ENCODE peak calls at places on chromosome 9, in eight cellular contexts. One of them, this sample, is unnamed.

GRCh38 chr9:136254381-136255165 is 9.0 kb upstream of the QSOX2 start:
- DNase-seq in naive thymus-derived CD8-positive, alpha-beta T cell: no peak
- DNase-seq in immature natural killer cell: no peak
- DNase-seq in stimulated activated CD4-positive, alpha-beta T cell treated with anti-CD3 and anti-CD28 coated beads, Interleukin-4, amount 100 ng/mL, for 48 hours: no peak
- DNase-seq in GM20000: no peak
- DNase-seq in effector memory CD4-positive, alpha-beta T cell: no peak
- DNase-seq in GM23248: no peak
- DNase-seq in non-pigmented ciliary epithelial cell: no peak
- DNase-seq in this sample: no peak

GRCh38 chr9:120556780-120557179 is 23.2 kb downstream of the CDK5RAP2 start:
- DNase-seq in effector memory CD4-positive, alpha-beta T cell: no peak
- DNase-seq in non-pigmented ciliary epithelial cell: no peak
- DNase-seq in naive thymus-derived CD8-positive, alpha-beta T cell: no peak
- DNase-seq in GM20000: no peak
- DNase-seq in immature natural killer cell: no peak
- DNase-seq in GM23248: no peak
- DNase-seq in stimulated activated CD4-positive, alpha-beta T cell treated with anti-CD3 and anti-CD28 coated beads, Interleukin-4, amount 100 ng/mL, for 48 hours: no peak
- DNase-seq in this sample: no peak

GRCh38 chr9:99356512-99356971 is 134.5 kb downstream of the SEC61B start:
- DNase-seq in GM23248: peak; percentile 32
- DNase-seq in immature natural killer cell: no peak
- DNase-seq in stimulated activated CD4-positive, alpha-beta T cell treated with anti-CD3 and anti-CD28 coated beads, Interleukin-4, amount 100 ng/mL, for 48 hours: no peak
- DNase-seq in effector memory CD4-positive, alpha-beta T cell: no peak
- DNase-seq in non-pigmented ciliary epithelial cell: no peak
- DNase-seq in GM20000: no peak
- DNase-seq in naive thymus-derived CD8-positive, alpha-beta T cell: no peak
- DNase-seq in this sample: peak; percentile 55

GRCh38 chr9:123353984-123354591 is 1.9 kb upstream of the CRB2 start:
- DNase-seq in stimulated activated CD4-positive, alpha-beta T cell treated with anti-CD3 and anti-CD28 coated beads, Interleukin-4, amount 100 ng/mL, for 48 hours: peak; percentile 54
- DNase-seq in GM20000: peak; percentile 86
- DNase-seq in non-pigmented ciliary epithelial cell: no peak
- DNase-seq in effector memory CD4-positive, alpha-beta T cell: no peak
- DNase-seq in GM23248: peak; percentile 69
- DNase-seq in immature natural killer cell: peak; percentile 33
- DNase-seq in naive thymus-derived CD8-positive, alpha-beta T cell: peak; percentile 42
- DNase-seq in this sample: peak; percentile 60

GRCh38 chr9:135214706-135215105 is 127.2 kb downstream of the OLFM1 start:
- DNase-seq in effector memory CD4-positive, alpha-beta T cell: no peak
- DNase-seq in GM23248: no peak
- DNase-seq in stimulated activated CD4-positive, alpha-beta T cell treated with anti-CD3 and anti-CD28 coated beads, Interleukin-4, amount 100 ng/mL, for 48 hours: no peak
- DNase-seq in non-pigmented ciliary epithelial cell: no peak
- DNase-seq in GM20000: no peak
- DNase-seq in immature natural killer cell: no peak
- DNase-seq in naive thymus-derived CD8-positive, alpha-beta T cell: no peak
- DNase-seq in this sample: no peak

GRCh38 chr9:104589611-104590010 is 9.6 kb downstream of the OR13C5 start:
- DNase-seq in GM20000: no peak
- DNase-seq in GM23248: peak; percentile 1
- DNase-seq in naive thymus-derived CD8-positive, alpha-beta T cell: no peak
- DNase-seq in immature natural killer cell: no peak
- DNase-seq in stimulated activated CD4-positive, alpha-beta T cell treated with anti-CD3 and anti-CD28 coated beads, Interleukin-4, amount 100 ng/mL, for 48 hours: no peak
- DNase-seq in effector memory CD4-positive, alpha-beta T cell: no peak
- DNase-seq in non-pigmented ciliary epithelial cell: no peak
- DNase-seq in this sample: no peak

GRCh38 chr9:116979461-116979860 is 292.4 kb downstream of the TRIM32 start:
- DNase-seq in naive thymus-derived CD8-positive, alpha-beta T cell: no peak
- DNase-seq in non-pigmented ciliary epithelial cell: no peak
- DNase-seq in GM23248: no peak
- DNase-seq in GM20000: no peak
- DNase-seq in effector memory CD4-positive, alpha-beta T cell: no peak
- DNase-seq in stimulated activated CD4-positive, alpha-beta T cell treated with anti-CD3 and anti-CD28 coated beads, Interleukin-4, amount 100 ng/mL, for 48 hours: no peak
- DNase-seq in immature natural killer cell: no peak
- DNase-seq in this sample: no peak

GRCh38 chr9:11064853-11065252 is 452.1 kb upstream of the PTPRD start:
- DNase-seq in immature natural killer cell: no peak
- DNase-seq in stimulated activated CD4-positive, alpha-beta T cell treated with anti-CD3 and anti-CD28 coated beads, Interleukin-4, amount 100 ng/mL, for 48 hours: no peak
- DNase-seq in non-pigmented ciliary epithelial cell: no peak
- DNase-seq in naive thymus-derived CD8-positive, alpha-beta T cell: no peak
- DNase-seq in GM20000: no peak
- DNase-seq in effector memory CD4-positive, alpha-beta T cell: no peak
- DNase-seq in GM23248: no peak
- DNase-seq in this sample: no peak

GRCh38 chr9:98328141-98328540 is 72.7 kb upstream of the TBC1D2 start:
- DNase-seq in effector memory CD4-positive, alpha-beta T cell: no peak
- DNase-seq in GM20000: no peak
- DNase-seq in stimulated activated CD4-positive, alpha-beta T cell treated with anti-CD3 and anti-CD28 coated beads, Interleukin-4, amount 100 ng/mL, for 48 hours: no peak
- DNase-seq in GM23248: no peak
- DNase-seq in naive thymus-derived CD8-positive, alpha-beta T cell: no peak
- DNase-seq in immature natural killer cell: no peak
- DNase-seq in non-pigmented ciliary epithelial cell: no peak
- DNase-seq in this sample: no peak

GRCh38 chr9:70413427-70413797 is 1.0 kb downstream of the KLF9 start:
- DNase-seq in effector memory CD4-positive, alpha-beta T cell: no peak
- DNase-seq in stimulated activated CD4-positive, alpha-beta T cell treated with anti-CD3 and anti-CD28 coated beads, Interleukin-4, amount 100 ng/mL, for 48 hours: peak; percentile 64
- DNase-seq in GM20000: peak; percentile 70
- DNase-seq in non-pigmented ciliary epithelial cell: no peak
- DNase-seq in immature natural killer cell: no peak
- DNase-seq in GM23248: peak; percentile 88
- DNase-seq in naive thymus-derived CD8-positive, alpha-beta T cell: no peak
- DNase-seq in this sample: no peak

GRCh38 chr9:75892168-75892901 is 1.9 kb downstream of the PCSK5 start:
- DNase-seq in non-pigmented ciliary epithelial cell: no peak
- DNase-seq in GM20000: peak; percentile 12
- DNase-seq in effector memory CD4-positive, alpha-beta T cell: no peak
- DNase-seq in stimulated activated CD4-positive, alpha-beta T cell treated with anti-CD3 and anti-CD28 coated beads, Interleukin-4, amount 100 ng/mL, for 48 hours: peak; percentile 32
- DNase-seq in naive thymus-derived CD8-positive, alpha-beta T cell: no peak
- DNase-seq in immature natural killer cell: no peak
- DNase-seq in GM23248: peak; percentile 23
- DNase-seq in this sample: no peak

GRCh38 chr9:81620009-81620405 is 69.3 kb downstream of the TLE1 start:
- DNase-seq in effector memory CD4-positive, alpha-beta T cell: no peak
- DNase-seq in immature natural killer cell: peak; percentile 42
- DNase-seq in naive thymus-derived CD8-positive, alpha-beta T cell: no peak
- DNase-seq in GM23248: no peak
- DNase-seq in GM20000: no peak
- DNase-seq in stimulated activated CD4-positive, alpha-beta T cell treated with anti-CD3 and anti-CD28 coated beads, Interleukin-4, amount 100 ng/mL, for 48 hours: no peak
- DNase-seq in non-pigmented ciliary epithelial cell: no peak
- DNase-seq in this sample: peak; percentile 51

GRCh38 chr9:91174772-91175171 is 186.9 kb downstream of the AUH start:
- DNase-seq in GM23248: no peak
- DNase-seq in effector memory CD4-positive, alpha-beta T cell: no peak
- DNase-seq in stimulated activated CD4-positive, alpha-beta T cell treated with anti-CD3 and anti-CD28 coated beads, Interleukin-4, amount 100 ng/mL, for 48 hours: no peak
- DNase-seq in GM20000: no peak
- DNase-seq in immature natural killer cell: no peak
- DNase-seq in naive thymus-derived CD8-positive, alpha-beta T cell: no peak
- DNase-seq in non-pigmented ciliary epithelial cell: no peak
- DNase-seq in this sample: no peak

GRCh38 chr9:15370496-15371464 is 51.9 kb upstream of the SNAPC3 start:
- DNase-seq in immature natural killer cell: no peak
- DNase-seq in effector memory CD4-positive, alpha-beta T cell: no peak
- DNase-seq in non-pigmented ciliary epithelial cell: no peak
- DNase-seq in GM23248: peak; percentile 14
- DNase-seq in GM20000: no peak
- DNase-seq in naive thymus-derived CD8-positive, alpha-beta T cell: no peak
- DNase-seq in stimulated activated CD4-positive, alpha-beta T cell treated with anti-CD3 and anti-CD28 coated beads, Interleukin-4, amount 100 ng/mL, for 48 hours: no peak
- DNase-seq in this sample: no peak

This sample was measured in dermis microvascular lymphatic vessel endothelial cell.